ENCODE peak calls at places on chromosomes 4 and X, in four cellular contexts. O, M, K and X are unnamed samples.

GRCh38 chr4:2484169-2484568 is 15.3 kb downstream of the RNF4 start:
- DNase-seq in K (no peak), M (no peak), O (no peak), X (no peak)

GRCh38 chr4:138448169-138448568 is 206.0 kb upstream of the SLC7A11 start:
- DNase-seq in O (no peak), K (no peak), M (no peak), X (no peak)

GRCh38 chr4:167602157-167602556 is 367.9 kb upstream of the SPOCK3 start:
- DNase-seq in M (no peak), K (no peak), O (no peak), X (no peak)

GRCh38 chrX:151873096-151873495 is 39.6 kb upstream of the MAGEA4 start:
- DNase-seq in K (no peak), M (no peak), O (no peak), X (no peak)

GRCh38 chr4:128512767-128513322 is 225.2 kb upstream of the PGRMC2 start:
- DNase-seq in O (no peak), K (no peak), M (no peak), X (no peak)

GRCh38 chr4:7333024-7333780 is 101.5 kb downstream of the PSAPL1 start:
- DNase-seq in K (no peak), O (no peak), M (no peak), X (no peak)

GRCh38 chr4:161714022-161714751 is 449.6 kb downstream of the FSTL5 start:
- DNase-seq in K (no peak), O (no peak), M (no peak), X (peak)

GRCh38 chr4:86359944-86360478 is at the start of gene MAPK10:
- DNase-seq in M (peak), K (peak), O (peak), X (peak)

GRCh38 chr4:25842229-25842840 is 20.5 kb downstream of the SEL1L3 start:
- DNase-seq in O (peak), K (peak), M (no peak), X (no peak)

GRCh38 chrX:27660878-27661277 is 70.7 kb downstream of the DCAF8L2 start:
- DNase-seq in M (no peak), K (no peak), O (no peak), X (peak)

GRCh38 chr4:99759988-99760387 is 56.6 kb upstream of the DAPP1 start:
- DNase-seq in K (no peak), O (no peak), M (no peak), X (no peak)

GRCh38 chr4:42412251-42412650 is 15.0 kb downstream of the SHISA3 start:
- DNase-seq in O (no peak), K (no peak), M (no peak), X (no peak)

GRCh38 chr4:181592221-181592745 is 650.9 kb upstream of the TENM3 start:
- DNase-seq in K (no peak), O (no peak), M (no peak), X (no peak)

GRCh38 chr4:30717208-30718020 is 2.8 kb upstream of the PCDH7 start:
- DNase-seq in K (peak), M (peak), O (no peak), X (peak)

GRCh38 chr4:31655328-31655727 is 935.2 kb downstream of the PCDH7 start:
- DNase-seq in O (no peak), K (no peak), M (no peak), X (no peak)

GRCh38 chr4:15653864-15654391 is 1.2 kb downstream of the FBXL5 start:
- DNase-seq in M (no peak), O (no peak), K (peak), X (peak)

GRCh38 chrX:18828832-18829404 is 121.5 kb downstream of the PPEF1 start:
- DNase-seq in M (no peak), K (no peak), O (peak), X (peak)

GRCh38 chr4:107579099-107579498 is 140.9 kb downstream of the PAPSS1 start:
- DNase-seq in M (no peak), O (no peak), K (no peak), X (no peak)

GRCh38 chrX:115142057-115142456 is 47.2 kb upstream of the RBMXL3 start:
- DNase-seq in O (no peak), K (no peak), M (no peak), X (no peak)

GRCh38 chr4:121711263-121712000 is 14.7 kb upstream of the ANXA5 start:
- DNase-seq in K (peak), M (peak), O (peak), X (peak)

GRCh38 chr4:153643406-153644016 is 40.6 kb upstream of the TLR2 start:
- DNase-seq in M (no peak), K (peak), O (no peak), X (no peak)

GRCh38 chr4:108512615-108513505 is 107.5 kb upstream of the RPL34 start:
- DNase-seq in M (no peak), K (no peak), O (peak), X (no peak)

GRCh38 chr4:156827519-156827918 is 144.1 kb downstream of the PDGFC start:
- DNase-seq in M (no peak), K (no peak), O (no peak), X (no peak)

GRCh38 chr4:15241946-15242345 is 185.9 kb upstream of the C1QTNF7 start:
- DNase-seq in O (no peak), M (no peak), K (no peak), X (no peak)

GRCh38 chrX:136094962-136095361 is 52.4 kb upstream of the FHL1 start:
- DNase-seq in M (no peak), O (no peak), K (no peak), X (no peak)

GRCh38 chrX:37767438-37767837 is 12.4 kb upstream of the CYBB start:
- DNase-seq in K (no peak), M (no peak), O (no peak), X (no peak)